ENCODE peak calls at places on chromosomes 11 and 22, in ten cellular contexts. One of them, this sample, is unnamed. For H3K4me1, the result is how much of the 10 kb centered on the place peaks cover.

GRCh38 chr22:42719656-42720262 is 911 bp downstream of the A4GALT start:
- DNase-seq in aorta: no peak
- DNase-seq in ovary: no peak
- DNase-seq in psoas muscle: no peak
- DNase-seq in hepatocyte: no peak
- DNase-seq in SK-N-SH: no peak
- DNase-seq in CD4-positive, CD25-positive, alpha-beta regulatory T cell: no peak
- DNase-seq in naive thymus-derived CD4-positive, alpha-beta T cell: no peak
- DNase-seq in stomach: no peak
- DNase-seq in neuronal stem cell: no peak
- DNase-seq in this sample: no peak

GRCh38 chr22:25650834-25651233 is 86.4 kb downstream of the GRK3 start:
- DNase-seq in aorta: no peak
- DNase-seq in ovary: no peak
- DNase-seq in psoas muscle: no peak
- DNase-seq in hepatocyte: no peak
- DNase-seq in SK-N-SH: no peak
- DNase-seq in CD4-positive, CD25-positive, alpha-beta regulatory T cell: no peak
- DNase-seq in naive thymus-derived CD4-positive, alpha-beta T cell: no peak
- DNase-seq in stomach: no peak
- DNase-seq in neuronal stem cell: no peak
- DNase-seq in this sample: no peak

GRCh38 chr11:79325851-79326250 is 115.0 kb downstream of the TENM4 start:
- DNase-seq in aorta: no peak
- DNase-seq in ovary: no peak
- DNase-seq in psoas muscle: no peak
- DNase-seq in hepatocyte: no peak
- DNase-seq in SK-N-SH: no peak
- DNase-seq in CD4-positive, CD25-positive, alpha-beta regulatory T cell: no peak
- DNase-seq in naive thymus-derived CD4-positive, alpha-beta T cell: no peak
- DNase-seq in stomach: no peak
- DNase-seq in neuronal stem cell: no peak
- DNase-seq in this sample: no peak

GRCh38 chr22:40609216-40609615 is 27.3 kb downstream of the MRTFA start:
- DNase-seq in aorta: no peak
- DNase-seq in ovary: no peak
- DNase-seq in psoas muscle: no peak
- DNase-seq in hepatocyte: no peak
- DNase-seq in SK-N-SH: no peak
- DNase-seq in CD4-positive, CD25-positive, alpha-beta regulatory T cell: no peak
- DNase-seq in naive thymus-derived CD4-positive, alpha-beta T cell: no peak
- DNase-seq in stomach: no peak
- DNase-seq in neuronal stem cell: no peak
- DNase-seq in this sample: no peak

GRCh38 chr11:14232652-14233051 is 126.3 kb downstream of the RRAS2 start:
- DNase-seq in aorta: no peak
- DNase-seq in ovary: no peak
- DNase-seq in psoas muscle: no peak
- DNase-seq in hepatocyte: no peak
- DNase-seq in SK-N-SH: peak
- DNase-seq in CD4-positive, CD25-positive, alpha-beta regulatory T cell: no peak
- DNase-seq in naive thymus-derived CD4-positive, alpha-beta T cell: no peak
- DNase-seq in stomach: no peak
- DNase-seq in neuronal stem cell: no peak
- DNase-seq in this sample: no peak

GRCh38 chr22:20154602-20155183 is 3.8 kb upstream of the CCDC188 start:
- DNase-seq in aorta: no peak
- DNase-seq in ovary: no peak
- DNase-seq in psoas muscle: no peak
- DNase-seq in hepatocyte: no peak
- DNase-seq in SK-N-SH: peak
- DNase-seq in CD4-positive, CD25-positive, alpha-beta regulatory T cell: no peak
- DNase-seq in naive thymus-derived CD4-positive, alpha-beta T cell: no peak
- DNase-seq in stomach: no peak
- DNase-seq in neuronal stem cell: no peak
- DNase-seq in this sample: no peak

GRCh38 chr11:74010306-74010981 is 1.6 kb upstream of the UCP3 start:
- DNase-seq in aorta: no peak
- DNase-seq in ovary: no peak
- DNase-seq in psoas muscle: no peak
- DNase-seq in hepatocyte: no peak
- DNase-seq in SK-N-SH: no peak
- DNase-seq in CD4-positive, CD25-positive, alpha-beta regulatory T cell: no peak
- DNase-seq in naive thymus-derived CD4-positive, alpha-beta T cell: no peak
- DNase-seq in stomach: no peak
- DNase-seq in neuronal stem cell: no peak
- DNase-seq in this sample: no peak

GRCh38 chr22:49381595-49382450 is 445.9 kb downstream of the BRD1 start:
- DNase-seq in aorta: peak
- DNase-seq in ovary: no peak
- DNase-seq in psoas muscle: no peak
- DNase-seq in hepatocyte: no peak
- DNase-seq in SK-N-SH: no peak
- DNase-seq in CD4-positive, CD25-positive, alpha-beta regulatory T cell: no peak
- DNase-seq in naive thymus-derived CD4-positive, alpha-beta T cell: no peak
- DNase-seq in stomach: peak
- DNase-seq in neuronal stem cell: no peak
- DNase-seq in this sample: no peak

GRCh38 chr11:69238562-69239319 is 55.2 kb upstream of the MYEOV start:
- DNase-seq in aorta: peak
- DNase-seq in ovary: no peak
- DNase-seq in psoas muscle: no peak
- DNase-seq in hepatocyte: no peak
- DNase-seq in SK-N-SH: no peak
- DNase-seq in CD4-positive, CD25-positive, alpha-beta regulatory T cell: no peak
- DNase-seq in naive thymus-derived CD4-positive, alpha-beta T cell: no peak
- DNase-seq in stomach: peak
- DNase-seq in neuronal stem cell: no peak
- DNase-seq in this sample: no peak

GRCh38 chr11:122656631-122657101 is 1.1 kb downstream of the UBASH3B start:
- DNase-seq in aorta: peak
- DNase-seq in ovary: peak
- DNase-seq in psoas muscle: peak
- DNase-seq in hepatocyte: peak
- DNase-seq in SK-N-SH: no peak
- DNase-seq in CD4-positive, CD25-positive, alpha-beta regulatory T cell: peak
- DNase-seq in naive thymus-derived CD4-positive, alpha-beta T cell: peak
- DNase-seq in stomach: peak
- DNase-seq in neuronal stem cell: peak
- DNase-seq in this sample: peak

GRCh38 chr11:122655527-122656072 is at the start of gene UBASH3B:
- DNase-seq in aorta: peak
- DNase-seq in ovary: peak
- DNase-seq in psoas muscle: peak
- DNase-seq in hepatocyte: peak
- DNase-seq in SK-N-SH: peak
- DNase-seq in CD4-positive, CD25-positive, alpha-beta regulatory T cell: peak
- DNase-seq in naive thymus-derived CD4-positive, alpha-beta T cell: peak
- DNase-seq in stomach: peak
- DNase-seq in neuronal stem cell: peak
- DNase-seq in this sample: peak

GRCh38 chr11:122652495-122652894 is 3.0 kb upstream of the UBASH3B start:
- DNase-seq in aorta: no peak
- DNase-seq in ovary: no peak
- DNase-seq in psoas muscle: no peak
- DNase-seq in hepatocyte: no peak
- DNase-seq in SK-N-SH: no peak
- DNase-seq in CD4-positive, CD25-positive, alpha-beta regulatory T cell: no peak
- DNase-seq in naive thymus-derived CD4-positive, alpha-beta T cell: no peak
- DNase-seq in stomach: no peak
- DNase-seq in neuronal stem cell: no peak
- DNase-seq in this sample: no peak

GRCh38 chr11:122656073-122656630 is 630 bp downstream of the UBASH3B start:
- DNase-seq in aorta: peak
- DNase-seq in ovary: peak
- DNase-seq in psoas muscle: peak
- DNase-seq in hepatocyte: peak
- DNase-seq in SK-N-SH: peak
- DNase-seq in CD4-positive, CD25-positive, alpha-beta regulatory T cell: peak
- DNase-seq in naive thymus-derived CD4-positive, alpha-beta T cell: peak
- DNase-seq in stomach: peak
- DNase-seq in neuronal stem cell: peak
- DNase-seq in this sample: peak

DNA sequence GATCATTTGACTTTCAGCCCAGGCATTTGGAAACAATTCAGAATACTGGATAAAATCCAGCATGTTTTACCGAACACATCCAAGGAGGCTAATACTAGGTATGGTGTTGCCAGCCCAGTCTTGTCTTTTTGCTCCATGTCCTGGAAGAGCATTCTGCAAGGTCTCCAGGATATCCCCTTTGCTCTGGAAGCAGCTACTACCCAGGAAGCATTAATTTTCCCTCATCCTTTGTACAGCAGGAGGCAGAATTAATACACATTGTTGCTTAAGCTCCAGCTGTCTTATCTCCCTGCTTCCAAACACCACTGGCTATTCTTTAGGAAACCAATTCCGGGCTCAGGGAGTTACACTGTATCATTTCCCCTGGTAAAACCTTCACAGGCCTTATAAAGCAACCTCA is 1.6 kb upstream of the UBASH3B start:
- DNase-seq in aorta: no peak
- DNase-seq in ovary: no peak
- DNase-seq in psoas muscle: no peak
- DNase-seq in hepatocyte: no peak
- DNase-seq in SK-N-SH: no peak
- DNase-seq in CD4-positive, CD25-positive, alpha-beta regulatory T cell: no peak
- DNase-seq in naive thymus-derived CD4-positive, alpha-beta T cell: no peak
- DNase-seq in stomach: no peak
- DNase-seq in neuronal stem cell: no peak
- DNase-seq in this sample: no peak
- H3K4me1 ChIP-seq in aorta: under half
- H3K4me1 ChIP-seq in ovary: under half
- H3K4me1 ChIP-seq in psoas muscle: under half
- H3K4me1 ChIP-seq in hepatocyte: under half
- H3K4me1 ChIP-seq in SK-N-SH: under half
- H3K4me1 ChIP-seq in CD4-positive, CD25-positive, alpha-beta regulatory T cell: under half
- H3K4me1 ChIP-seq in naive thymus-derived CD4-positive, alpha-beta T cell: under half
- H3K4me1 ChIP-seq in stomach: under half
- H3K4me1 ChIP-seq in neuronal stem cell: under half
- H3K4me1 ChIP-seq in this sample: under half

GRCh38 chr11:68116126-68116525 is 5.1 kb downstream of the CHKA start:
- DNase-seq in aorta: no peak
- DNase-seq in ovary: no peak
- DNase-seq in psoas muscle: no peak
- DNase-seq in hepatocyte: no peak
- DNase-seq in SK-N-SH: no peak
- DNase-seq in CD4-positive, CD25-positive, alpha-beta regulatory T cell: no peak
- DNase-seq in naive thymus-derived CD4-positive, alpha-beta T cell: no peak
- DNase-seq in stomach: no peak
- DNase-seq in neuronal stem cell: no peak
- DNase-seq in this sample: no peak
- H3K27ac ChIP-seq in aorta: no peak
- H3K27ac ChIP-seq in ovary: no peak
- H3K27ac ChIP-seq in psoas muscle: no peak
- H3K27ac ChIP-seq in hepatocyte: peak
- H3K27ac ChIP-seq in SK-N-SH: no peak
- H3K27ac ChIP-seq in CD4-positive, CD25-positive, alpha-beta regulatory T cell: no peak
- H3K27ac ChIP-seq in naive thymus-derived CD4-positive, alpha-beta T cell: no peak
- H3K27ac ChIP-seq in stomach: peak
- H3K27ac ChIP-seq in neuronal stem cell: no peak
- H3K27ac ChIP-seq in this sample: no peak

DNA sequence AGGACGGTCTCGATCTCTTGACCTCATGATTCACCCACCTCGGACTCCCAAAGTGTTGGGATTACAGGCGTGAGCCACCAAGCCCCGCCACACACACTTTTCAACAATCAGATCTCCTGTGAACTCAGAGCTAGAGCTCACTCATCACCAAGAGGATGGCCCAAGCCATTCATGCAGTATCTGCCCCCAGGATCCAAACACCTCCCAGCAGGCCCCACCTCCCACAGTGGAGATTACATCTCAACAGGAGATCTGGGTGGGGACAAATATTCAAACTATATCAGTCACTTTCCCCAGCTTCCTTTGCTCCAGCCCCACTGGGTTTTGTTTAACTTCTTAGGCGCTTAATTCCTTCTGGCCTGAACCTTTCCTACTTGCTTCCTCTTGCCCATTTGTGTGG is 26.3 kb upstream of the SORL1 start:
- DNase-seq in aorta: no peak
- DNase-seq in ovary: no peak
- DNase-seq in psoas muscle: no peak
- DNase-seq in hepatocyte: no peak
- DNase-seq in SK-N-SH: no peak
- DNase-seq in CD4-positive, CD25-positive, alpha-beta regulatory T cell: no peak
- DNase-seq in naive thymus-derived CD4-positive, alpha-beta T cell: no peak
- DNase-seq in stomach: no peak
- DNase-seq in neuronal stem cell: no peak
- DNase-seq in this sample: no peak
- H3K4me1 ChIP-seq in aorta: under half
- H3K4me1 ChIP-seq in ovary: under half
- H3K4me1 ChIP-seq in psoas muscle: under half
- H3K4me1 ChIP-seq in hepatocyte: under half
- H3K4me1 ChIP-seq in SK-N-SH: under half
- H3K4me1 ChIP-seq in CD4-positive, CD25-positive, alpha-beta regulatory T cell: under half
- H3K4me1 ChIP-seq in naive thymus-derived CD4-positive, alpha-beta T cell: under half
- H3K4me1 ChIP-seq in stomach: under half
- H3K4me1 ChIP-seq in neuronal stem cell: under half
- H3K4me1 ChIP-seq in this sample: under half

GRCh38 chr11:8989411-8989810 is 14.4 kb downstream of the NRIP3 start:
- DNase-seq in aorta: no peak
- DNase-seq in ovary: no peak
- DNase-seq in psoas muscle: no peak
- DNase-seq in hepatocyte: no peak
- DNase-seq in SK-N-SH: no peak
- DNase-seq in CD4-positive, CD25-positive, alpha-beta regulatory T cell: no peak
- DNase-seq in naive thymus-derived CD4-positive, alpha-beta T cell: no peak
- DNase-seq in stomach: no peak
- DNase-seq in neuronal stem cell: no peak
- DNase-seq in this sample: no peak
- H3K27ac ChIP-seq in aorta: no peak
- H3K27ac ChIP-seq in ovary: no peak
- H3K27ac ChIP-seq in psoas muscle: no peak
- H3K27ac ChIP-seq in hepatocyte: no peak
- H3K27ac ChIP-seq in SK-N-SH: peak
- H3K27ac ChIP-seq in CD4-positive, CD25-positive, alpha-beta regulatory T cell: no peak
- H3K27ac ChIP-seq in naive thymus-derived CD4-positive, alpha-beta T cell: no peak
- H3K27ac ChIP-seq in stomach: no peak
- H3K27ac ChIP-seq in neuronal stem cell: no peak
- H3K27ac ChIP-seq in this sample: no peak

GRCh38 chr11:65417702-65418430 is 4.7 kb upstream of the NEAT1 start:
- DNase-seq in aorta: peak
- DNase-seq in ovary: peak
- DNase-seq in psoas muscle: peak
- DNase-seq in hepatocyte: peak
- DNase-seq in SK-N-SH: peak
- DNase-seq in CD4-positive, CD25-positive, alpha-beta regulatory T cell: no peak
- DNase-seq in naive thymus-derived CD4-positive, alpha-beta T cell: peak
- DNase-seq in stomach: peak
- DNase-seq in neuronal stem cell: no peak
- DNase-seq in this sample: peak
- H3K4me1 ChIP-seq in aorta: under half
- H3K4me1 ChIP-seq in ovary: under half
- H3K4me1 ChIP-seq in psoas muscle: half or more
- H3K4me1 ChIP-seq in hepatocyte: under half
- H3K4me1 ChIP-seq in SK-N-SH: half or more
- H3K4me1 ChIP-seq in CD4-positive, CD25-positive, alpha-beta regulatory T cell: half or more
- H3K4me1 ChIP-seq in naive thymus-derived CD4-positive, alpha-beta T cell: under half
- H3K4me1 ChIP-seq in stomach: half or more
- H3K4me1 ChIP-seq in neuronal stem cell: under half
- H3K4me1 ChIP-seq in this sample: half or more

DNA sequence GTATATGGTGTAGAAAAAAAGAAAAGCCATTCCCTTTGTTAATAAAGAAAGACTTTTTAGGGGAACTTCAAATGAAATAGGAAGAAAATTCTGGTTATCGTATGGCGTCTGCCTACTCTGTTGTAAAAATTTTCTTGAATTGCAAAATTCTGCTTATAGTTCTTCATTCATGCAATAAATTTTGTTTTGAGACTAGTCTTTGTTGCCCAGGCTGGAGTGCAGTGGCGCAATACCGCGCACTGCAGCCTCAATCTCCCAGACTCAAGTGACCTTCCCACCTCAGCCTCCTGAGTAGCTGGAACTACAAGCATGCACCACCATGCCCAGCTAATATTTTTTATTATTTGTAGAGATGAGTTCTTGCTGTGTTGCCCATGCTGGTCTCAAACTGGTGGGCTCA is 5.8 kb downstream of the DDIAS start:
- DNase-seq in aorta: no peak
- DNase-seq in ovary: no peak
- DNase-seq in psoas muscle: no peak
- DNase-seq in hepatocyte: no peak
- DNase-seq in SK-N-SH: no peak
- DNase-seq in CD4-positive, CD25-positive, alpha-beta regulatory T cell: no peak
- DNase-seq in naive thymus-derived CD4-positive, alpha-beta T cell: no peak
- DNase-seq in stomach: no peak
- DNase-seq in neuronal stem cell: no peak
- DNase-seq in this sample: no peak
- H3K27ac ChIP-seq in aorta: no peak
- H3K27ac ChIP-seq in ovary: no peak
- H3K27ac ChIP-seq in psoas muscle: no peak
- H3K27ac ChIP-seq in hepatocyte: peak
- H3K27ac ChIP-seq in SK-N-SH: peak
- H3K27ac ChIP-seq in CD4-positive, CD25-positive, alpha-beta regulatory T cell: no peak
- H3K27ac ChIP-seq in naive thymus-derived CD4-positive, alpha-beta T cell: no peak
- H3K27ac ChIP-seq in stomach: no peak
- H3K27ac ChIP-seq in neuronal stem cell: no peak
- H3K27ac ChIP-seq in this sample: no peak